ENCODE peak calls at places on chromosomes 2 and 18, in six cellular contexts. D, F, N, P, C and H are unnamed samples.

GRCh38 chr2:63827749-63828148 is 13.9 kb upstream of the UGP2 start:
- DNase-seq in N (no peak), F (peak), C (peak), D (no peak), P (peak), H (no peak)

GRCh38 chr2:150690870-150691269 is 203.4 kb upstream of the RND3 start:
- DNase-seq in P (no peak), F (no peak), C (no peak), D (no peak), N (no peak), H (no peak)

GRCh38 chr2:101387151-101387807 is at the start of gene CREG2:
- DNase-seq in N (peak), D (peak), F (peak), C (peak), P (peak), H (no peak)

GRCh38 chr2:239611222-239611795 is 210.5 kb upstream of the HDAC4 start:
- DNase-seq in C (no peak), P (no peak), F (no peak), N (no peak), D (no peak), H (no peak)

GRCh38 chr2:27990030-27990590 is 99.6 kb downstream of the BABAM2 start:
- DNase-seq in P (peak), N (no peak), D (no peak), F (no peak), C (no peak), H (no peak)

GRCh38 chr18:8287184-8287885 is 321.9 kb upstream of the RAB12 start:
- DNase-seq in D (no peak), F (no peak), N (no peak), P (no peak), C (no peak), H (no peak)

GRCh38 chr2:46724107-46724506 is 191.5 kb downstream of the MCFD2 start:
- DNase-seq in N (no peak), C (no peak), D (no peak), P (no peak), F (no peak), H (no peak)

GRCh38 chr2:86649119-86649947 is 25.7 kb upstream of the RNF103 start:
- DNase-seq in F (no peak), D (no peak), C (peak), P (no peak), N (no peak), H (no peak)

GRCh38 chr2:96207073-96207777 is 1.4 kb downstream of the STARD7 start:
- DNase-seq in F (no peak), P (peak), D (no peak), C (no peak), N (peak), H (no peak)

GRCh38 chr18:58788470-58788869 is 76.2 kb upstream of the ZNF532 start:
- DNase-seq in N (no peak), F (no peak), D (no peak), C (no peak), P (no peak), H (no peak)

GRCh38 chr18:12254137-12254819 is at the start of gene CIDEA:
- DNase-seq in C (no peak), D (no peak), N (no peak), P (no peak), F (no peak), H (no peak)

GRCh38 chr2:97677480-97677879 is 8.0 kb downstream of the C2orf92 start:
- DNase-seq in C (no peak), P (no peak), N (no peak), D (no peak), F (no peak), H (no peak)

GRCh38 chr2:201151127-201152074 is 31.5 kb upstream of the CASP10 start:
- DNase-seq in F (peak), P (no peak), C (peak), N (no peak), D (peak), H (no peak)

GRCh38 chr2:51717318-51717717 is 685.4 kb upstream of the NRXN1 start:
- DNase-seq in N (no peak), F (peak), P (no peak), D (no peak), C (no peak), H (no peak)

GRCh38 chr2:109382946-109383345 is 230.8 kb downstream of the SEPTIN10 start:
- DNase-seq in N (peak), C (no peak), P (no peak), D (no peak), F (no peak), H (no peak)

GRCh38 chr2:199950396-199950795 is 4.9 kb downstream of the TYW5 start:
- DNase-seq in C (no peak), F (no peak), D (no peak), P (no peak), N (no peak), H (no peak)

GRCh38 chr18:63022429-63023022 is 297.0 kb downstream of the BCL2 start:
- DNase-seq in P (peak), F (no peak), N (peak), C (no peak), D (no peak), H (no peak)

GRCh38 chr2:200585730-200586643 is at the start of gene AOX1:
- DNase-seq in C (peak), P (no peak), D (no peak), F (no peak), N (peak), H (no peak)

GRCh38 chr2:63789318-63790051 is 52.2 kb upstream of the UGP2 start:
- DNase-seq in C (no peak), N (no peak), P (no peak), F (no peak), D (no peak), H (no peak)

GRCh38 chr2:205860146-205860545 is 177.8 kb downstream of the NRP2 start:
- DNase-seq in D (no peak), F (no peak), N (no peak), C (no peak), P (no peak), H (no peak)

GRCh38 chr18:57915848-57916596 is 112.9 kb upstream of the ATP8B1 start:
- DNase-seq in P (peak), C (peak), N (peak), D (no peak), F (no peak), H (no peak)

GRCh38 chr2:147663153-147663961 is 181.5 kb upstream of the ACVR2A start:
- DNase-seq in F (no peak), P (no peak), D (no peak), C (no peak), N (no peak), H (peak)

GRCh38 chr2:39065616-39066015 is 55.2 kb downstream of the SOS1 start:
- DNase-seq in C (no peak), N (no peak), D (no peak), F (no peak), P (no peak), H (no peak)

GRCh38 chr2:38421274-38422056 is 44.4 kb upstream of the ATL2 start:
- DNase-seq in N (no peak), D (no peak), P (no peak), C (no peak), F (no peak), H (no peak)

GRCh38 chr2:25491966-25492532 is 150.3 kb upstream of the DNMT3A start:
- DNase-seq in F (no peak), N (peak), P (no peak), D (peak), C (peak), H (no peak)

GRCh38 chr18:3748081-3748480 is 298.1 kb downstream of the TGIF1 start:
- DNase-seq in N (no peak), F (no peak), P (no peak), C (no peak), D (no peak), H (no peak)

GRCh38 chr2:40098786-40099470 is 319.9 kb upstream of the THUMPD2 start:
- DNase-seq in P (no peak), F (no peak), D (no peak), N (no peak), C (no peak), H (no peak)

DNA sequence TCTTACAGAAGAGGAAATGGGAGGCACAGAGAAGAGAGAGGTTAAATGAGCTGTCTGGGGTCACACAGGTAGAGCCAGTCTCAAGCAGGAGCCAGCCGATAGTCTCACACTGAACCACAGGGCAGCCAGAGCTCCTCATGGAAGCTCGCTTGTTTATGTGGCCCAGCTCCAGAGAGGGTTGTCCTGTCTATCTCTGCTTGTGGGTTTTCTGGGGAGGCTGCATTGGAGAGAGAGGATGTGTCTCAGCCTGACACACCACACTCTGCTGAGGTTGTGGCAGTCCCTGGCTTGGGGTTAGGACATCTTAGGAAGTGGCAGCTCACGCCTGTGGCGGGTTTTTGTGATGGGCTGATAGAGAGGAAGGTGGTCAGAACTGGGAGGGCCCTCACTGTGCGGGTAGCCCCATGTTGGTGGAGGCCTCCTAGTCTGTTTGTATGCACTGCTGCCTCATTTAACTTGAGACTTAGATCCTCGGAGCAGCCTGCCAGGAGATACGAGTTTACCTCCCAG is 52.3 kb downstream of the TCF7L1 start:
- DNase-seq in P (no peak), D (no peak), N (no peak), F (no peak), C (no peak), H (no peak)
- TF ChIP-seq REST in P (no peak), D (no peak), N (no peak), F (no peak), C (no peak), H (no peak)

GRCh38 chr2:60989256-60989655 is 28.3 kb upstream of the PEX13 start:
- DNase-seq in C (no peak), D (no peak), P (no peak), F (no peak), N (no peak), H (no peak)
- TF ChIP-seq RAD21 in C (no peak), D (no peak), P (no peak), F (no peak), N (no peak), H (no peak)

DNA sequence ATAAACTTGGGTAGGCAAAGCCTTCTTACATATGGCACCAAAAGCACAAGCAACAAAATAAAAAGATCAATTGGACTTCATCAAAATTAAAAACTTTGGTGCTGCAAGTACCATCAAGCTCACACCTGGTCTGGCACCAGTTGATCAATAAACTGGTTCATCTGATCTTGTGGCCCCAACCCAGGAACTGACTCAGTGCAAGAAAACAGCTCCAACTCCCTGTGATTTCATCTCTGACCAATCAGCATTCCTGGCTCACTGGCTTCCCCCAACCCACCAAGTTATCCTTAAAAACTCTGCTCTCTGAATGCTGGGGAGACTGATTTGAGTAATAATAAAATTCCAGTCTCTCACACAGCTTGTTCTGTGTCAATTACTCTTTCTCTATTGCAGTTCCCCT is 8.4 kb downstream of the EPG5 start:
- DNase-seq in N (no peak), F (no peak), D (no peak), P (no peak), C (no peak), H (no peak)
- TF ChIP-seq REST in N (no peak), F (no peak), D (no peak), P (no peak), C (no peak), H (no peak)

GRCh38 chr2:188159484-188159883 is 132.2 kb upstream of the GULP1 start:
- DNase-seq in N (no peak), P (no peak), D (no peak), F (no peak), C (no peak), H (no peak)

GRCh38 chr2:188158337-188159100 is 133.2 kb upstream of the GULP1 start:
- DNase-seq in C (no peak), N (no peak), P (no peak), D (no peak), F (no peak), H (no peak)
- TF ChIP-seq RAD21 in C (no peak), N (no peak), P (no peak), D (no peak), F (no peak), H (no peak)

GRCh38 chr18:5746844-5747243 is 148.5 kb downstream of the TMEM200C start:
- DNase-seq in C (peak), P (peak), F (no peak), N (no peak), D (no peak), H (no peak)

GRCh38 chr18:5744659-5745058 is 150.7 kb downstream of the TMEM200C start:
- DNase-seq in P (no peak), F (no peak), N (no peak), D (no peak), C (no peak), H (no peak)

DNA sequence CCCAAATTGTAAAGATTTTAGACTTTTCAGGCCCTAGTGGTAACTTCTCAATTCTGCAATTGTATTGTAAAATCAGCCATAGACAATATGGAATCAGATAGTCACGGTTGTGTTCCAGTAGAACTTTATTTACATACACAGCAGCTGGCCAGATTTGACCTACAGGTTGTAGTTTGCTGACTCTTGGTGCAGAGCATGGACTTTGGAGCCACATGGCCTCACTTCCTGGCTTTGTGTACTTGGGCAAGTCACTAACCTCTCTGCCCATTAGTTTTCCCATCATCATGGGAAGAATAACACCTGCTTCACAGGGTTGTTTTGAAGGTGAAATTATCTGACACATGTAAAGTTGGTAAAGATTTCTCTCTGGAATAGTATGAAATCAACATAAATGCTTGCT is 147.6 kb downstream of the TMEM200C start:
- DNase-seq in N (no peak), C (peak), P (no peak), D (no peak), F (no peak), H (no peak)
- TF ChIP-seq REST in N (no peak), C (no peak), P (no peak), D (no peak), F (no peak), H (no peak)

DNA sequence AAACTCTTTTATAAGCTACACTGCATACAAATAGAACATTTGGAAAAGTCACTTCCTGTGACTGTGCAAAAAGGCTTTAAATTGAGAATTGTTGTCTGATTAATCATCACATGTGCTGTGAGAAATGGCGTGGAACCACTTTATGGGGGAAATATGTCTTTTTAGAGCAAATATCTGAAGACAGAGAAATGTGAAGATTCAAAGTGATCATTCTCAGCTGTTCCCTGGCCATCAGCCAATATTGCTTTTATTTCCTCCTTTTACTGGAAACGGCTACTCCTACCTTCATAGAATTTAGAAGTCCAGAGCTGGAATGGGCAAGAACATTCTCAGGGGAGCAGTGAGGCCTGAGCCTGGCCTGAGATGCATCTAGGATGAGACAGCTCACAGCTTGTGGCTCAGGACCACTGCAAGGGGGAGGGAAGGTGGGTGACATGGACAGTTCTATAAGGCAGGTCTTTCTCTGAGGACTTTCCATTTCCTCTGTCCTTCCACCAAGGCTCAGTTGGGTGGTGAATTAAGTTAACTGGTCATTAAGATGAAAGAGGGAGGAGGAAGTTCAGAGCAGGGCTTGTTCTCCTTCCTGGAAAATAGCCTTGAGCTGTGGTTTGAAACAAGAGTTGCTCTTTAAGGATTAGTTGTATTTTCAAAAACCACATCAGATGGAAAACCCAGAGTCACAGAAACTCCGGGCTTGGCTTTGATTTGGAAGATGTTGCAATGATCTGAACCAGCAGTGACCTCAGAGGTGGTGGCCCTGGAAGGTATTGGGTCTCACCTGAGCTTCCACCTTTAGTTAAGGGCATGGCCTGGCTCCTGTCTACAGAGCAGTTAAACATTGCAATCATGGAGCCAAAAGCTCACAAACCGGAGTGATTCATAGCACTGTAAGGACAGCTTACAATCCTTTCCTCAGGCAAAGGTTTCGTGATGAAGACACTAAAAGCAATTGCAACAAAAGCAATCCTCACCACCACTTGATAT is 144.3 kb downstream of the VAPA start:
- DNase-seq in F (no peak), D (no peak), P (no peak), N (no peak), C (no peak), H (no peak)
- TF ChIP-seq RAD21 in F (no peak), D (no peak), P (no peak), N (no peak), C (no peak), H (no peak)

GRCh38 chr18:50879302-50880107 is 587 bp downstream of the ME2 start:
- DNase-seq in F (no peak), P (peak), D (no peak), C (peak), N (no peak), H (no peak)

GRCh38 chr18:50877545-50878265 is 1.2 kb upstream of the ME2 start:
- DNase-seq in D (no peak), P (no peak), F (no peak), N (no peak), C (no peak), H (no peak)

GRCh38 chr18:50880108-50880465 is 1.2 kb downstream of the ME2 start:
- DNase-seq in P (peak), C (no peak), N (peak), F (no peak), D (no peak), H (no peak)

GRCh38 chr18:50875966-50876536 is 2.9 kb upstream of the ME2 start:
- DNase-seq in P (no peak), D (no peak), N (no peak), C (no peak), F (no peak), H (no peak)

DNA sequence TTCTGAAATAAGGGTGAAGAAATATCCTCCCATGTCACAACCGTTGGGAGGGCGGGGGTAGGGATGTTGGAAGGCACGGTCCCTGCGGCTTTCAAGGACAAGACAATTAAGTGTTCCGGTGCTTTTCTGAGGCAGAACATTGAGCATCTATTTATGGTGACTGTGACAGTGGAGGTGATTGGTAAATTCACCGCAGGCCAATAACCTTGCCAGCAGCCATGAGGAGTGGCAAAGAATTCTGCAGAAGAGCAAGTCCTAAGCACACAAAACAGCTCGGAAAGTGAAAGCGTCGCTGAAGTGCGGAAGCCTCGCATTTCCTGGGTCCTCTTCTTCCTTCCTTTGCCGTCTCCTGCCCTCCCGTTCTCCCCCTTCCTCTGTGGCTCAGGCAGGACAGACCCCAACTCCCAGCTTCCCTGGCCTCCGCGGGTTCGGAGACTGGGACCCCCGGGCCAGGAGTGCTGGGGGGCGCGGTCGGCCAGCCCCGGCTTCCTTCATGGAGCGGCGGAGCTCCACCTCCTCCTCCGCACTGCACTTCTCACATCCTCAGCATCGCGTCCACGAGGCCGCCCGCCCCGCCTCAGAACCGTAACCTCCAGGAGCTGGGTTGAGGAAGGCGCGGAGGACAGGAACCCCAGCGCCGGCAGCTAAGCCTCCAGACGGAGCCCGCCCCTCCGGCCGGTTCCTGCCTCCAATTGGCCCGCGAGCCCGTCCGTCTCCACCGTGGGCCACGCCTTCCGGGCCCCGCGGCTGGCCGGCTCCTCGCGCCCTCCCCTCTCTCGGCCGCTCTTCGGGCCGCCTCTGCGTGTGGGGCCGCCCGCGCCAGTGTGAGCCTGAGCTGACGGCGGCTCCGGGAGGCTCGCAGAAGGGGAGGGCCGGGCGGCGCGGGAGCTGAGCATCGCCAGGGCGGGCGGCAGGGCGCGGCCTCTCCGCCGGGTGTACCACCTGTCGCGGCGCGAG is at the start of gene ME2:
- DNase-seq in N (peak), D (peak), P (peak), F (peak), C (peak), H (peak)
- TF ChIP-seq REST in N (no peak), D (no peak), P (no peak), F (no peak), C (no peak), H (no peak)